ENCODE peak calls at places on chromosomes 6 and 20, in seven cellular contexts. B, P, X, N, Y, H and T are unnamed samples.
A peak's percentile ranks its signal among the peaks of the same experiment; 100 is the strongest.

GRCh38 chr6:168165373-168165772 is 86.4 kb upstream of the FRMD1 start:
- DNase-seq in B (no peak), P (no peak), X (no peak), N (no peak), Y (no peak), H (peak; percentile 2), T (peak; percentile 67)

GRCh38 chr6:89555751-89556150 is 82.8 kb downstream of the LYRM2 start:
- DNase-seq in B (no peak), P (no peak), X (no peak), N (no peak), Y (no peak), H (no peak), T (no peak)

GRCh38 chr6:73030257-73030656 is 195.0 kb downstream of the KHDC1L start:
- DNase-seq in B (no peak), P (no peak), X (no peak), N (no peak), Y (no peak), H (no peak), T (no peak)

GRCh38 chr6:30819287-30819917 is 64.9 kb upstream of the DDR1 start:
- DNase-seq in B (no peak), P (no peak), X (no peak), N (no peak), Y (no peak), H (no peak), T (peak; percentile 40)

GRCh38 chr6:124661231-124661630 is 301.0 kb upstream of the RNF217 start:
- DNase-seq in B (no peak), P (no peak), X (no peak), N (no peak), Y (no peak), H (no peak), T (no peak)

GRCh38 chr20:48492188-48493070 is 335.4 kb downstream of the PREX1 start:
- DNase-seq in B (no peak), P (no peak), X (no peak), N (no peak), Y (no peak), H (no peak), T (no peak)

GRCh38 chr20:23087587-23088275 is 1.6 kb upstream of the CD93 start:
- DNase-seq in B (no peak), P (no peak), X (no peak), N (no peak), Y (no peak), H (no peak), T (no peak)

GRCh38 chr20:62736407-62737071 is 27.9 kb downstream of the NTSR1 start:
- DNase-seq in B (no peak), P (no peak), X (no peak), N (no peak), Y (no peak), H (no peak), T (no peak)

GRCh38 chr6:135875446-135875845 is 23.9 kb downstream of the PDE7B start:
- DNase-seq in B (no peak), P (no peak), X (no peak), N (no peak), Y (no peak), H (no peak), T (no peak)

GRCh38 chr6:21856096-21856825 is 262.7 kb downstream of the SOX4 start:
- DNase-seq in B (no peak), P (peak; percentile 70), X (peak; percentile 22), N (no peak), Y (peak; percentile 48), H (no peak), T (peak; percentile 77)

GRCh38 chr6:166853371-166854325 is 102.7 kb downstream of the RNASET2 start:
- DNase-seq in B (no peak), P (no peak), X (no peak), N (no peak), Y (no peak), H (no peak), T (no peak)

GRCh38 chr6:3081965-3082364 is 13.7 kb downstream of the RIPK1 start:
- DNase-seq in B (no peak), P (no peak), X (no peak), N (no peak), Y (no peak), H (no peak), T (no peak)

GRCh38 chr6:165895421-165896165 is 232.6 kb upstream of the PDE10A start:
- DNase-seq in B (no peak), P (no peak), X (no peak), N (no peak), Y (no peak), H (no peak), T (no peak)

GRCh38 chr20:63322146-63322922 is 29.3 kb downstream of the COL20A1 start:
- DNase-seq in B (peak; percentile 61), P (no peak), X (no peak), N (no peak), Y (no peak), H (no peak), T (no peak)

GRCh38 chr6:71309666-71310065 is 21.1 kb downstream of the OGFRL1 start:
- DNase-seq in B (no peak), P (no peak), X (no peak), N (no peak), Y (no peak), H (no peak), T (no peak)

GRCh38 chr6:90175627-90176538 is 120.8 kb downstream of the BACH2 start:
- DNase-seq in B (no peak), P (no peak), X (no peak), N (no peak), Y (no peak), H (peak; percentile 75), T (no peak)

GRCh38 chr20:9490171-9490570 is 24.2 kb upstream of the LAMP5 start:
- DNase-seq in B (no peak), P (no peak), X (no peak), N (no peak), Y (no peak), H (no peak), T (peak; percentile 37)

GRCh38 chr6:119565893-119566292 is 216.3 kb upstream of the MAN1A1 start:
- DNase-seq in B (no peak), P (no peak), X (no peak), N (no peak), Y (no peak), H (no peak), T (no peak)

GRCh38 chr6:3501826-3502505 is 45.1 kb upstream of the SLC22A23 start:
- DNase-seq in B (no peak), P (no peak), X (no peak), N (no peak), Y (no peak), H (no peak), T (no peak)

GRCh38 chr6:43246301-43247114 is 3.2 kb downstream of the TTBK1 start:
- DNase-seq in B (peak; percentile 90), P (peak; percentile 43), X (no peak), N (no peak), Y (no peak), H (no peak), T (no peak)

GRCh38 chr6:33578588-33579011 is 1.5 kb downstream of the BAK1 start:
- DNase-seq in B (no peak), P (no peak), X (no peak), N (peak; percentile 59), Y (no peak), H (no peak), T (no peak)

GRCh38 chr20:61359254-61359653 is 107.2 kb downstream of the CDH4 start:
- DNase-seq in B (no peak), P (no peak), X (no peak), N (no peak), Y (no peak), H (no peak), T (no peak)

DNA sequence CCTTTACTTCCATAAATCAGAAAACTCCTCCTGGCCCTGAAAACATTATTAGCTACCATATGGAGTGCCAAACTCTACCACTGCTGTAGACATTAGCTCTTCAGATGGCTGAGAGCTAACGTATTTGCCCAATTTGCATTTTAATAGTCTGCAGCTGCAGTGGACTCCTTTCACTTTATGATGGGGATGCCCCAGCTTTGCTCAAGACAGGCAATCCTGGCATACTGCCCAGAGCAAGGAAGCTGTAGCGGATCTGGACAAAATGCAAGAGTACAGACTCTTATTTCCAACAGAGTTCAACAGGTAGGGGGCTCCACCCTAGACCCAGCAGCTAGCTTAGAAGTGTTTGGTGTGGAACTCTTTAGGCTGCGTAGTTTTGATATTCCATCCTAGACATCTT is 246.7 kb downstream of the FOXC1 start:
- DNase-seq in B (no peak), P (peak; percentile 85), X (peak; percentile 34), N (peak; percentile 15), Y (no peak), H (peak; percentile 45), T (peak; percentile 64)
- TF ChIP-seq CTCF in B (no peak), P (peak; percentile 18), X (no peak), N (no peak), Y (no peak), H (no peak), T (no peak)

GRCh38 chr6:121857551-121857950 is 422.1 kb downstream of the GJA1 start:
- DNase-seq in B (no peak), P (no peak), X (no peak), N (no peak), Y (no peak), H (no peak), T (no peak)

GRCh38 chr6:121858310-121858709 is 422.9 kb downstream of the GJA1 start:
- DNase-seq in B (no peak), P (no peak), X (no peak), N (no peak), Y (no peak), H (no peak), T (no peak)

GRCh38 chr6:121858976-121859375 is 423.5 kb downstream of the GJA1 start:
- DNase-seq in B (no peak), P (no peak), X (no peak), N (no peak), Y (no peak), H (no peak), T (peak; percentile 56)

GRCh38 chr6:121851056-121851455 is 415.6 kb downstream of the GJA1 start:
- DNase-seq in B (no peak), P (no peak), X (no peak), N (no peak), Y (no peak), H (no peak), T (peak; percentile 44)

GRCh38 chr6:121856296-121856695 is 420.9 kb downstream of the GJA1 start:
- DNase-seq in B (no peak), P (no peak), X (no peak), N (no peak), Y (no peak), H (no peak), T (peak; percentile 85)
- TF ChIP-seq CTCF in B (no peak), P (no peak), X (no peak), N (no peak), Y (no peak), H (no peak), T (no peak)

GRCh38 chr6:137915778-137916177 is 48.7 kb downstream of the TNFAIP3 start:
- DNase-seq in B (no peak), P (no peak), X (no peak), N (no peak), Y (no peak), H (no peak), T (no peak)
- TF ChIP-seq CTCF in B (no peak), P (no peak), X (no peak), N (no peak), Y (no peak), H (no peak), T (no peak)

DNA sequence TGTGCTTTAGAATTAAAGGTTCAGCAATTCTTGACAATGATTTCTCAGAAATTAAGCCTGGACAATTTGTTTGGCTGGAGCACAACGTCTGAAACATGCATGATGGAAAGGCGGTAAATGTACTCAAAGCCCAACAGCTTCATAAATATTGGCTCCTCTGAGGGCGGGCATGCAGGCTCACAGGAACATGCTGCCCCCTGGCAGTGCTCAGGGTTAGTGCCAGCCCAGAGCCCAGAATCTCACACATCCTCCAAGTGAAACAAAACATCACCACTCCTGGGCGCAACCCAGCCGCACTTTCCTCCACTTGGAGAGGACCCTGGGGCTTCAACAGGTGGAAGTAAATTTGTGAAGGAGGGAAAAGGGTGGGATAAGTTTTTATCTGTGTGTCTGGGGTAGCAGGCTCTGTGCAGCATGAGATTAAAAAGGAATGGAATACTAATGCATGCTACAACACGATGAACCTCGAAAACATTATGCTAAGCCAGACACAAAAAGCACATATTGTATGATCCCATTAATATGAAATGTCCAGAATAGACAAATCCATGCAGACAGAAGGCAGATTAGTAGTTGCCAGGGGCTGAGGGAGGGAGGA is 54.1 kb upstream of the PTPRT start:
- DNase-seq in B (no peak), P (no peak), X (no peak), N (no peak), Y (no peak), H (no peak), T (no peak)
- TF ChIP-seq CTCF in B (peak; percentile 36), P (peak; percentile 29), X (no peak), N (peak; percentile 41), Y (peak; percentile 10), H (no peak), T (peak; percentile 13)